ENCODE peak calls at places on chromosomes 5 and 9, in six cellular contexts. G is A549, S is astrocyte of the spinal cord, T is stomach, P is neural progenitor cell, U is GM12878. D is an unnamed sample.

GRCh38 chr9:36029765-36030528 is 6.8 kb upstream of the RECK start:
- DNase-seq in P (no peak), T (no peak), U (no peak), G (peak), S (peak), D (peak)

GRCh38 chr9:77848897-77849296 is 182.7 kb downstream of the GNAQ start:
- DNase-seq in S (peak), T (no peak), U (no peak), G (peak), P (no peak), D (peak)

GRCh38 chr5:64323591-64323990 is 157.9 kb downstream of the RNF180 start:
- DNase-seq in T (no peak), G (no peak), S (no peak), P (no peak), U (no peak), D (no peak)

GRCh38 chr9:116288658-116289057 is 135.1 kb downstream of the PAPPA start:
- DNase-seq in P (no peak), T (no peak), S (peak), U (no peak), G (peak), D (peak)

GRCh38 chr9:80873861-80874260 is 815.5 kb downstream of the TLE1 start:
- DNase-seq in G (no peak), S (no peak), P (no peak), U (no peak), T (no peak), D (peak)

GRCh38 chr9:128495804-128496417 is 8.6 kb upstream of the GLE1 start:
- DNase-seq in S (no peak), P (peak), G (peak), T (no peak), U (no peak), D (no peak)

GRCh38 chr9:121222524-121223171 is 21.0 kb upstream of the RAB14 start:
- DNase-seq in G (peak), T (no peak), S (peak), P (peak), U (no peak), D (peak)

GRCh38 chr9:91424403-91425176 is 958 bp upstream of the NFIL3 start:
- DNase-seq in G (peak), U (no peak), P (peak), S (peak), T (peak), D (peak)

GRCh38 chr9:120481248-120481647 is 98.7 kb downstream of the CDK5RAP2 start:
- DNase-seq in S (no peak), G (no peak), U (no peak), T (no peak), P (no peak), D (no peak)

GRCh38 chr5:17069995-17070405 is 133.9 kb upstream of the MYO10 start:
- DNase-seq in U (no peak), P (no peak), T (peak), S (no peak), G (peak), D (no peak)

GRCh38 chr5:56671571-56671970 is 143.8 kb upstream of the MAP3K1 start:
- DNase-seq in P (no peak), T (no peak), G (no peak), U (no peak), S (no peak), D (no peak)

GRCh38 chr5:160303690-160304089 is 8.7 kb downstream of the CCNJL start:
- DNase-seq in U (no peak), P (no peak), G (no peak), S (no peak), T (no peak), D (no peak)

GRCh38 chr9:128390813-128391711 is 19.9 kb downstream of the URM1 start:
- DNase-seq in T (no peak), P (no peak), G (no peak), S (no peak), U (no peak), D (no peak)

GRCh38 chr9:127562271-127562780 is 49.8 kb upstream of the STXBP1 start:
- DNase-seq in U (no peak), P (no peak), T (no peak), S (no peak), G (no peak), D (no peak)

GRCh38 chr5:65721050-65721774 is 697 bp downstream of the SGTB start:
- DNase-seq in S (peak), G (peak), U (no peak), T (peak), P (peak), D (peak)

GRCh38 chr5:14156611-14157493 is 13.7 kb downstream of the TRIO start:
- DNase-seq in G (peak), P (no peak), T (no peak), U (peak), S (peak), D (peak)

GRCh38 chr9:108837530-108837929 is 18.3 kb downstream of the ACTL7B start:
- DNase-seq in S (no peak), P (no peak), T (no peak), U (no peak), G (no peak), D (no peak)

GRCh38 chr9:70100362-70100761 is 56.7 kb downstream of the MAMDC2 start:
- DNase-seq in S (no peak), T (no peak), U (no peak), P (no peak), G (peak), D (peak)

GRCh38 chr9:69675563-69675962 is 3.4 kb upstream of the APBA1 start:
- DNase-seq in U (no peak), S (no peak), T (no peak), G (no peak), P (no peak), D (peak)

GRCh38 chr9:114390952-114391351 is 3.2 kb upstream of the AKNA start:
- DNase-seq in U (no peak), G (no peak), P (no peak), S (no peak), T (no peak), D (no peak)

GRCh38 chr5:98735806-98736507 is 37.5 kb upstream of the RGMB start:
- DNase-seq in T (no peak), U (no peak), G (no peak), S (peak), P (no peak), D (peak)

GRCh38 chr5:95861221-95861857 is 38.8 kb upstream of the GLRX start:
- DNase-seq in T (peak), S (peak), P (no peak), U (no peak), G (peak), D (peak)

GRCh38 chr9:7844283-7844682 is 44.7 kb upstream of the DMAC1 start:
- DNase-seq in G (peak), P (peak), S (peak), T (no peak), U (no peak), D (peak)

GRCh38 chr9:98953877-98954610 is 10.3 kb downstream of the COL15A1 start:
- DNase-seq in U (no peak), P (no peak), T (no peak), G (no peak), S (no peak), D (no peak)

GRCh38 chr5:136212252-136212721 is 19.3 kb upstream of the SMIM32 start:
- DNase-seq in T (peak), S (no peak), U (no peak), G (peak), P (peak), D (peak)

GRCh38 chr9:89226076-89226475 is 47.5 kb upstream of the SHC3 start:
- DNase-seq in T (no peak), P (peak), U (no peak), S (peak), G (no peak), D (peak)

GRCh38 chr5:86679529-86679928 is 61.8 kb downstream of the COX7C start:
- DNase-seq in G (peak), S (peak), T (peak), U (no peak), P (peak), D (peak)

GRCh38 chr5:53482717-53483638 is 2.5 kb downstream of the FST start:
- DNase-seq in P (peak), S (peak), T (peak), G (peak), U (no peak), D (peak)

GRCh38 chr9:133844876-133845658 is 106.9 kb upstream of the SARDH start:
- DNase-seq in G (no peak), P (no peak), T (peak), S (peak), U (no peak), D (peak)

GRCh38 chr9:89756891-89757537 is 152.2 kb downstream of the GADD45G start:
- DNase-seq in P (no peak), U (no peak), S (no peak), T (peak), G (no peak), D (no peak)

GRCh38 chr9:19122490-19123042 is 4.7 kb downstream of the PLIN2 start:
- DNase-seq in P (no peak), T (no peak), U (no peak), S (no peak), G (no peak), D (no peak)

GRCh38 chr5:40503438-40503837 is 176.3 kb upstream of the PTGER4 start:
- DNase-seq in U (no peak), T (no peak), P (no peak), S (no peak), G (no peak), D (no peak)

GRCh38 chr5:127153031-127153430 is 79.7 kb upstream of the C5orf63 start:
- DNase-seq in P (no peak), U (no peak), S (no peak), T (no peak), G (no peak), D (peak)

GRCh38 chr5:82418608-82418950 is 140.4 kb upstream of the RPS23 start:
- DNase-seq in S (no peak), G (no peak), P (no peak), U (no peak), T (no peak), D (no peak)

GRCh38 chr9:132595319-132595718 is 12.9 kb downstream of the BARHL1 start:
- DNase-seq in S (no peak), G (no peak), T (no peak), P (peak), U (no peak), D (no peak)

GRCh38 chr9:114046876-114047275 is 31.2 kb downstream of the AMBP start:
- DNase-seq in S (no peak), G (no peak), U (no peak), T (no peak), P (no peak), D (peak)

GRCh38 chr9:69468380-69468779 is 143.4 kb downstream of the ENTREP1 start:
- DNase-seq in P (no peak), T (no peak), S (no peak), G (no peak), U (no peak), D (no peak)

GRCh38 chr5:9456435-9457042 is 89.3 kb downstream of the SEMA5A start:
- DNase-seq in T (no peak), S (peak), P (peak), G (no peak), U (no peak), D (no peak)

GRCh38 chr5:17099946-17100345 is 117.5 kb upstream of the BASP1 start:
- DNase-seq in S (no peak), G (no peak), U (no peak), P (no peak), T (no peak), D (no peak)

DNA sequence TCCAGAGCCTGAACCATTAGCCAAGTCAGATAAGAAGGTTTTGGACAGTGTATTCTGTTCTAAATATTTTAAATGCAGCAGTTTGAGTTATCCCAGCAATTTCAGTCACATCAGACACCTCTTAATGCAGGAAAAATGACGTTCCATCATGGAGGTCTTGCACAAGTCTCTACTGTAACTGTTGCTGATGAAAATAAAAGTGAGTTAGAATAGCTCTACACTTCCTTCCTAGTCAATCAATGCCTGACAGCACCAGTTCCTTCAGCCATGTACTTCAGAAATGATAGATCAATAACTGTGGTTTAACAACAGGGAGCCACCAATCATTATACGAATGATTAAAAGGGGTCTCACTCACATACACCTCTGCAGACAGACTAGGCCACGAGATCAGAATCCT is 215.7 kb downstream of the BNC2 start:
- DNase-seq in S (no peak), T (no peak), P (no peak), U (no peak), G (no peak), D (no peak)
- H3K4me3 ChIP-seq in S (no peak), T (no peak), P (no peak), U (no peak), G (no peak), D (no peak)

DNA sequence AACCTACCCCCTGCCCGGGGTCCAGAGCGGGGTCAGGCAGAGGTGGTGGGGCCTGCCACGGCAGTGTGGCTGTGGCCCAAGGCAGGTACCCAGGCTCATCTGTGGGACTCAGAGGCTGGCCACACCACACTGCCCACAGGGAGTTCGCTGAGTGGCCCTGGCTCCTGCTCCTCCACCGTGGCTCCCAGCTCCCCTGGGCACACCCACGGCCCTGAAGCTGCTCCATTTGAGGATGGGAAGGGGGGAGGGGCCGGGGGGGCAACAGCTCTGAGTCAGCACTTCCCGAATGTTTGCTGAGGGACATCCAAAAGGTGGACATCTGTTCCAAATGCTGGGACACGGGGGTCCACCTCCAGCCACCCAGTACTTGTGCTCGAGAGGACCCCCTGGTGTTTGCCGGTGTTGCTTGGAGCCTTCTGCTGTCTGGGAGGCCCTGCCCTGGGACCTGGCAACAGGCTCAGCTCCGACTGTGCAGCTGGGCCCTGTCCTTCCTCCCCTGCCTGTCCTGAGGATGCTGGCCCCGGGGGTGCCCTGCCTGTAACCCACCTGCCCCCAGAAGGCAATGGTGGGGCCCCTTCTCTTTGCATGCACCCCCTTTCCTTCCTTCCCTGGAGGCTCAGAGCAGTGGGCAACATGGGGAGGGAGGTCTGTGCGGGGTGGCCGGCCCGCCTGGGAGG is 2.5 kb upstream of the NRARP start:
- DNase-seq in G (no peak), U (no peak), S (no peak), P (peak), T (no peak), D (no peak)
- H3K4me3 ChIP-seq in G (no peak), U (no peak), S (no peak), P (no peak), T (no peak), D (no peak)

DNA sequence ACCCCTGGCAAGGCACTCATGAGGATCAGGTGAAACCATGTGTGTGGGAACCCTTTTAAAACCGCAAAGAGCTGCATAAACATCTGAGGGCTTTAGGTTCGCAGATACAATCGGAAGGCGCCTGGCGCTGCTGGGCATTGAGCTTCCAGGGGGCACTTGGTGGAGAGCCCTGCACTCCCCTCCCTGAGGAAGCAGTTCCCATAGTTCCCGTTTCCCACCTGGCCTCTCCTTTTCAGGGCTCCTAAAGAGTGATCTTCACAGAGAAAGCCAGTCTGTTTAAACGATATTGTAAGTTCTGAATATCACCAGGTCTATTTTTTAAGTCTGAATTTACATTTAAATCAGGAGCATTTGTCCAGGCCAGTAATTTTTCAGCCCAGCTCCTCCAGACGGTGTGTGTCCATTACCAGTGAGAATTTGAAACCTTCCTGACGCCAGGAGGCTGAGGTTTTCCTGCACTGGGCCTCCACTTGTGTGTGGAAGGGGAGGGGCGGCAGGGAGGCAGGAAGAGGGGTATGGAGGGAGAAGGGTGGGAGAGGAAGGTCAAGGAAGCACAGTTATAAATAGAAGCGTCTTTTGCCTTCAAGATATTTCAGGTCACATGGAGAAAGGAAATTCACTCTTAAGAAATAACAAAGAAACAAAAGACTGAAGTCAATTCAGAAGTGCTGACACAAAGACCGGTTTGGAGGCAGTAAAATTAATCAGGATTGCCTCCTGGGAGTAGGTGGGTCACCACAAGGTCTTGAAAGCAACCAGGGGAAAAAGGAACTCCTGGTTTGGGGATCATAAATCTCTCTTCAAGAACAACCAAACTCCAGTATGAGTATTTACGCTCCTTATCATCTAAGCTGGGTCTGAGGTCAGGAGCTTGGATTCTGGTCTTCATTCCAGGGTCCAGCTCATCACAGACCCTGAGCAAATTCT is 14.3 kb upstream of the MGAT1 start:
- DNase-seq in T (no peak), P (no peak), G (no peak), U (no peak), S (peak), D (peak)
- H3K4me3 ChIP-seq in T (no peak), P (no peak), G (no peak), U (peak), S (no peak), D (no peak)

DNA sequence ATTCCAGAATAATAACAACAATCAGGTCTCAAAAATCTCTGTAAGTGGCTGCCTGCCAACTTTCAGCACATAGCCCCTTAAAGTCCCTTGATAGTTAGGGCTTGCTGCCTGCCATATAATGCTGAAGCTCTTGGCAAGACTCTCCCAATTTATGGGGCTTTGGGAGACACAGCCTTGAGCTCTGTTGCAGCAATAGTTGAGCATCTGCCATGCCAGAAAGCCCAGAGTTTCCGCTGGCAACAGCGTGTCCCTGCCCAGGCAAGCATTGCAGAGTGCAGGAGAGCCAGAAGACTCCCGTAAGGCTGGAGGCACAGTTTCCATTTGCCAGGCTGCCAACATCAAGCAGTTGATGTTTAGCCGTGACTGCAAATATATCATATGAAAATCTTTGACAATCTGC is 678.5 kb upstream of the NUDT12 start:
- DNase-seq in T (no peak), G (no peak), S (peak), U (no peak), P (peak), D (no peak)
- H3K4me3 ChIP-seq in T (no peak), G (no peak), S (no peak), U (no peak), P (no peak), D (no peak)

DNA sequence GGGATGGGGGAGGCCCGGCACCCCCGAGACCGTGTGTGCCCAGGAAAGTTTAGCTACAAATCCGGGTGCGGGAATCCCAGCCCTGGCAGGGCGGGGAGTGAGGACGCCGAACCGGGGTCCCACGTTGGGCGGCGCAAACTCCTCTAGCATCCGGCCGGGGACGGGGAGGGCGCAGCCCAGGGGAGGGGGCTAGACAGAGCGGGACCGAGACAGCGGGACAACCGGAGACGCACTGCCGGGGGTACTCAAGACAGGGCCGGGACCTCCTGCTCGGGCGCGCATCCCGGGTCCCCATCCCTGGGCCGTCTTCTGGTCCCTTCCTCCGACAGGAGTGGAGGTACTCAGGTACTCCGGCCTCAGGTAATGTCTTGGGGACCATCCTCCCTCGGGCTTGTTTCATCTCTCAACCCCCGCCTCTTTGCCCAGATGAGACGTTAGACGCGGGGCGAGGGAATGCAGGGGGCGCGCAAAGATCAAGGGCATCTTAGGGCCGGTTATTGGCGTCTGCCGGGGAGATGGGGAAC is 619 bp downstream of the PDZD2 start:
- DNase-seq in S (no peak), P (peak), G (no peak), U (no peak), T (no peak), D (no peak)
- H3K4me3 ChIP-seq in S (peak), P (peak), G (peak), U (no peak), T (peak), D (peak)

GRCh38 chr9:94993141-94993820 is 266.8 kb downstream of the AOPEP start:
- DNase-seq in G (no peak), U (no peak), S (no peak), T (no peak), P (no peak), D (no peak)

GRCh38 chr9:94990897-94991561 is 264.5 kb downstream of the AOPEP start:
- DNase-seq in S (no peak), U (no peak), G (peak), P (no peak), T (no peak), D (no peak)

GRCh38 chr9:94995294-94995693 is 268.8 kb downstream of the AOPEP start:
- DNase-seq in U (no peak), S (no peak), G (no peak), T (no peak), P (no peak), D (no peak)

GRCh38 chr9:94991961-94992907 is 265.7 kb downstream of the AOPEP start:
- DNase-seq in T (no peak), S (no peak), P (no peak), U (no peak), G (peak), D (no peak)

GRCh38 chr9:94993821-94994165 is 267.3 kb downstream of the AOPEP start:
- DNase-seq in T (no peak), S (no peak), P (no peak), U (no peak), G (no peak), D (no peak)
- H3K4me3 ChIP-seq in T (no peak), S (no peak), P (no peak), U (no peak), G (peak), D (no peak)